ENCODE peak calls at places on chromosomes 13 and 19, in six cellular contexts. H, G, Q, S, O and P are unnamed samples. For H3K27me3, the result is how much of the 10 kb centered on the place peaks cover.

GRCh38 chr13:89733686-89734085 is 1613.8 kb upstream of the MIR17HG start:
- DNase-seq in H (no peak), G (no peak), Q (no peak), S (no peak), O (no peak), P (no peak)

GRCh38 chr19:51777570-51778460 is 16.8 kb downstream of the FPR2 start:
- DNase-seq in H (peak), G (peak), Q (no peak), S (peak), O (peak), P (peak)

GRCh38 chr19:54114340-54114826 is 1.1 kb downstream of the TFPT start:
- DNase-seq in H (no peak), G (peak), Q (peak), S (no peak), O (no peak), P (peak)

GRCh38 chr13:99053636-99054233 is 75.9 kb upstream of the DOCK9 start:
- DNase-seq in H (no peak), G (no peak), Q (no peak), S (no peak), O (no peak), P (no peak)

GRCh38 chr19:44539991-44540390 is 10.5 kb upstream of the CEACAM20 start:
- DNase-seq in H (no peak), G (no peak), Q (no peak), S (no peak), O (no peak), P (no peak)

GRCh38 chr19:11581740-11582139 is 4.3 kb upstream of the ACP5 start:
- DNase-seq in H (peak), G (no peak), Q (no peak), S (no peak), O (no peak), P (no peak)

GRCh38 chr19:18385675-18386542 is at the start of gene GDF15:
- DNase-seq in H (peak), G (peak), Q (no peak), S (no peak), O (no peak), P (peak)

GRCh38 chr13:21060063-21060826 is 1.1 kb downstream of the LATS2 start:
- DNase-seq in H (peak), G (peak), Q (no peak), S (no peak), O (no peak), P (peak)

GRCh38 chr13:98842858-98843481 is 90.5 kb upstream of the SLC15A1 start:
- DNase-seq in H (peak), G (peak), Q (peak), S (no peak), O (peak), P (peak)

GRCh38 chr13:106802917-106803316 is 235.0 kb upstream of the ARGLU1 start:
- DNase-seq in H (no peak), G (no peak), Q (no peak), S (no peak), O (no peak), P (no peak)

GRCh38 chr19:39679791-39680168 is 24.1 kb downstream of the LGALS16 start:
- DNase-seq in H (no peak), G (no peak), Q (no peak), S (no peak), O (no peak), P (no peak)

GRCh38 chr19:53774011-53774410 is 50.1 kb downstream of the NLRP12 start:
- DNase-seq in H (no peak), G (no peak), Q (no peak), S (no peak), O (no peak), P (no peak)

GRCh38 chr13:113669231-113669870 is 2.3 kb downstream of the GRK1 start:
- DNase-seq in H (no peak), G (no peak), Q (no peak), S (no peak), O (no peak), P (no peak)

GRCh38 chr19:30539981-30540380 is 167.8 kb downstream of the ZNF536 start:
- DNase-seq in H (no peak), G (no peak), Q (no peak), S (no peak), O (no peak), P (no peak)

GRCh38 chr13:109781384-109782065 is 4.9 kb downstream of the IRS2 start:
- DNase-seq in H (no peak), G (no peak), Q (no peak), S (no peak), O (no peak), P (no peak)

GRCh38 chr19:30066781-30067759 is 125.0 kb downstream of the URI1 start:
- DNase-seq in H (no peak), G (no peak), Q (no peak), S (no peak), O (no peak), P (no peak)

GRCh38 chr13:33548065-33548464 is 262.5 kb upstream of the STARD13 start:
- DNase-seq in H (no peak), G (no peak), Q (no peak), S (no peak), O (no peak), P (no peak)

GRCh38 chr19:8174706-8175105 is 25.3 kb upstream of the FBN3 start:
- DNase-seq in H (no peak), G (no peak), Q (no peak), S (no peak), O (peak), P (no peak)

GRCh38 chr13:87712012-87712411 is 40.8 kb downstream of the SLITRK5 start:
- DNase-seq in H (no peak), G (no peak), Q (no peak), S (no peak), O (no peak), P (no peak)

GRCh38 chr13:76888421-76888820 is 2.2 kb upstream of the KCTD12 start:
- DNase-seq in H (no peak), G (no peak), Q (no peak), S (no peak), O (no peak), P (no peak)

GRCh38 chr13:28621439-28621838 is 37.5 kb upstream of the POMP start:
- DNase-seq in H (no peak), G (no peak), Q (no peak), S (no peak), O (no peak), P (no peak)

GRCh38 chr13:19634129-19634740 is 776 bp downstream of the MPHOSPH8 start:
- DNase-seq in H (peak), G (no peak), Q (no peak), S (no peak), O (no peak), P (peak)

GRCh38 chr13:73656863-73657262 is 477.3 kb downstream of the KLF12 start:
- DNase-seq in H (no peak), G (no peak), Q (no peak), S (no peak), O (no peak), P (no peak)

GRCh38 chr13:20024706-20025105 is 66.2 kb downstream of the ZMYM2 start:
- DNase-seq in H (no peak), G (no peak), Q (no peak), S (no peak), O (no peak), P (no peak)

GRCh38 chr13:98877936-98878335 is 99.9 kb downstream of the DOCK9 start:
- DNase-seq in H (no peak), G (no peak), Q (no peak), S (no peak), O (no peak), P (no peak)

GRCh38 chr19:51751655-51752054 is at the start of gene FPR1:
- DNase-seq in H (no peak), G (no peak), Q (no peak), S (no peak), O (no peak), P (no peak)

GRCh38 chr13:87129602-87130300 is 541.4 kb upstream of the SLITRK5 start:
- DNase-seq in H (peak), G (no peak), Q (no peak), S (no peak), O (no peak), P (no peak)

GRCh38 chr19:55613930-55614710 is 8.7 kb downstream of the ZNF865 start:
- DNase-seq in H (no peak), G (no peak), Q (no peak), S (no peak), O (no peak), P (no peak)

GRCh38 chr19:10138879-10139795 is 19.4 kb upstream of the EIF3G start:
- DNase-seq in H (no peak), G (no peak), Q (no peak), S (no peak), O (no peak), P (no peak)

GRCh38 chr13:33544308-33544707 is 258.8 kb upstream of the STARD13 start:
- DNase-seq in H (no peak), G (no peak), Q (no peak), S (no peak), O (no peak), P (no peak)

GRCh38 chr19:33819496-33819874 is 22.8 kb downstream of the KCTD15 start:
- DNase-seq in H (no peak), G (no peak), Q (no peak), S (no peak), O (no peak), P (no peak)

GRCh38 chr13:72726721-72727416 is 560 bp downstream of the MZT1 start:
- DNase-seq in H (peak), G (peak), Q (peak), S (no peak), O (no peak), P (peak)

GRCh38 chr13:48975926-48976676 is 389 bp downstream of the FNDC3A start:
- DNase-seq in H (peak), G (peak), Q (peak), S (peak), O (no peak), P (peak)

GRCh38 chr13:79450110-79450509 is 30.8 kb upstream of the NDFIP2 start:
- DNase-seq in H (no peak), G (no peak), Q (no peak), S (no peak), O (no peak), P (no peak)

GRCh38 chr19:30441011-30441410 is 68.8 kb downstream of the ZNF536 start:
- DNase-seq in H (no peak), G (no peak), Q (no peak), S (no peak), O (no peak), P (no peak)

GRCh38 chr13:40306817-40307216 is 359.6 kb downstream of the FOXO1 start:
- DNase-seq in H (no peak), G (no peak), Q (no peak), S (no peak), O (no peak), P (no peak)

GRCh38 chr19:14530005-14530348 is 583 bp downstream of the TECR start:
- DNase-seq in H (no peak), G (peak), Q (no peak), S (peak), O (no peak), P (peak)

GRCh38 chr19:6227156-6227940 is 52.4 kb downstream of the MLLT1 start:
- DNase-seq in H (no peak), G (no peak), Q (no peak), S (no peak), O (no peak), P (no peak)

GRCh38 chr19:46386996-46387712 is 26.2 kb downstream of the CCDC8 start:
- DNase-seq in H (no peak), G (no peak), Q (no peak), S (no peak), O (no peak), P (peak)

GRCh38 chr13:51212808-51213728 is 9.1 kb upstream of the FAM124A start:
- DNase-seq in H (no peak), G (no peak), Q (no peak), S (no peak), O (no peak), P (no peak)

GRCh38 chr13:93220073-93220472 is 6.5 kb upstream of the GPC6 start:
- DNase-seq in H (no peak), G (no peak), Q (no peak), S (no peak), O (no peak), P (no peak)

GRCh38 chr13:93218583-93218982 is 8.0 kb upstream of the GPC6 start:
- DNase-seq in H (no peak), G (no peak), Q (no peak), S (no peak), O (no peak), P (no peak)

GRCh38 chr13:93217701-93218100 is 8.9 kb upstream of the GPC6 start:
- DNase-seq in H (no peak), G (no peak), Q (no peak), S (no peak), O (no peak), P (no peak)

DNA sequence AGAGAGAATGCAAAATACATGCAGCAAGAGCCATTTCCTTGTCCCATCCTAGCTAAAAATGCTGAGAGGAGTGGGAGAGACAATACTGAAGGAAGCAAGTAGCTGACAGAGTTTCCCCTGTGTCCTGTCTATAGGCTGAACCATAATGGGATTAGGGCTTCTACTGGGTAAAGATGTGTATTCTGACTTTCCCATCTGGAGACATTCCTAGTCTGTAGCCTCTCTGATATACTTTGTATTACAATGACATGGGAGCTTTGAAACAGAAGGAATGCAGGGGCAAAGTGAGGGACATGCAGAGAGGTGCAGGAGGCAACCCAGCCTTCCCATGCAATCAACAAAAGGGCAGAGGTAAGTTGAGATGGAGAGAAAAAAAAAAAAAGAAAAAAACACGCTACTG is 10.5 kb upstream of the GPC6 start:
- DNase-seq in H (no peak), G (no peak), Q (no peak), S (no peak), O (no peak), P (no peak)
- H3K27me3 ChIP-seq in H (under half), G (under half), Q (under half), S (under half), O (under half), P (under half)

GRCh38 chr19:3272952-3273351 is 48.5 kb downstream of the CELF5 start:
- DNase-seq in H (no peak), G (no peak), Q (no peak), S (no peak), O (no peak), P (no peak)
- H3K27me3 ChIP-seq in H (half or more), G (under half), Q (under half), S (under half), O (half or more), P (under half)

DNA sequence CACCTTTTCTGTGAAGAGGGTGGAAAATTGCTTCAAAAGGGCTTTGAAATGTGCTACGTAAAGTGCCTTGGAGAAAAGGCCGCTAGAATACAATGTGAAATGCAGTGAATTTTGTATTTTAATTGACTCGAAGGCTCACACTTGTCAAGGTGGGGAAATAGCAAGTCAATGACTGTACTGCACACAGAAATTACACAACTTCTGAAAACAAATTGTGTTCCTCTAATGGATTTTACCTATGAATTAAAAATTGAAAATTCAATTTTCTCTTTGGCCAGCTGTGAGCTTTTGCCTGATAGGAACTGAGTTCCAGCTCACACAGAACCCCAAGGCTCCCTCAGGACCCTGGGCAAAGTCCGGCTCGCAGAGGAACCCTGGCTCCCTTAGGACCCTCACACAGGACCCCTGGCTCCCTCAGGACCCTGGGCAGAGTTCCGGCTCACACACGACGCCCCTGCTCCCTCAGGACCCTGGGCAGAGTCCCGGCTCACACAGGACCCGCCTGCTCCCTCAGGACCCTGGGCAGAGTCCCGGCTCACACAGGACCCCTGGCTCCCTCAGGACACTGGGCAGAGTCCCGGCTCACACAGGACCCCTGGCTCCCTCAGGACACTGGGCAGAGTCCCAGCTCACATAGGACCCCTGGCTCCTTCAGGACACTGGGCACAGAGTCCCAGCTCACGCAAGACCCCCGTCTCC is 324.9 kb downstream of the UQCRFS1 start:
- DNase-seq in H (no peak), G (no peak), Q (no peak), S (no peak), O (no peak), P (no peak)
- H3K27me3 ChIP-seq in H (under half), G (under half), Q (under half), S (under half), O (under half), P (under half)

GRCh38 chr19:48530044-48530720 is 18.5 kb upstream of the LMTK3 start:
- DNase-seq in H (no peak), G (no peak), Q (no peak), S (no peak), O (no peak), P (no peak)

GRCh38 chr19:48520134-48520533 is 8.5 kb upstream of the LMTK3 start:
- DNase-seq in H (no peak), G (no peak), Q (no peak), S (no peak), O (no peak), P (no peak)

GRCh38 chr19:48529156-48529555 is 17.5 kb upstream of the LMTK3 start:
- DNase-seq in H (no peak), G (no peak), Q (no peak), S (no peak), O (no peak), P (no peak)

GRCh38 chr19:48524221-48524620 is 12.6 kb upstream of the LMTK3 start:
- DNase-seq in H (no peak), G (no peak), Q (no peak), S (no peak), O (no peak), P (no peak)

GRCh38 chr19:48524728-48525127 is 13.1 kb upstream of the LMTK3 start:
- DNase-seq in H (no peak), G (no peak), Q (no peak), S (no peak), O (no peak), P (no peak)
- H3K27me3 ChIP-seq in H (under half), G (under half), Q (under half), S (under half), O (under half), P (under half)

DNA sequence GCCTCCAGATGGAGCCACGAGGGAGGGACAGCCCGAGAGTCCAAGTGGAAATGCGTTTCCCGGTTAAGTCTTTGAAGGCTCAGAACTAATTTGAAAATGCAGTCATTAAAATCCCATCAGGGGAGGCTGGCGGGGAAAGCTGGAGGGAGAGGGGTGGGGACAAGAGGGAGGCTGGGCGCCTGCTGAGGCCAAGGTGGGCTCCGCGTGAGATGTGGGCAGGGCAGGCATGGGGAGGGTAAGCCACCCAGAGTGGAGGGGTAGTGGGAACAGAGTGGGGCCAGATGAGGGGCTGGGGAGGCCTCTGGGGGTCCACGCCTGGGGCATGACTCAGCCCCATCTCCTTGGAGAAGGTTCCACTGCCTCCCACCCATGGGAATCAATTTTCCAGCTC is 11.0 kb downstream of the ONECUT3 start:
- DNase-seq in H (no peak), G (no peak), Q (no peak), S (no peak), O (no peak), P (no peak)
- H3K27me3 ChIP-seq in H (half or more), G (half or more), Q (half or more), S (under half), O (half or more), P (half or more)